ENCODE peak calls at places on chromosomes 16 and 17, in eight cellular contexts. One of them, this sample, is unnamed.

GRCh38 chr16:75580-76501 is 2.2 kb upstream of the MPG start:
- DNase-seq in A673: peak
- DNase-seq in IMR-90: peak
- DNase-seq in upper lobe of right lung: peak
- DNase-seq in upper lobe of left lung: peak
- DNase-seq in D721Med: no peak
- DNase-seq in activated CD8-positive, alpha-beta T cell treated with anti-CD3 and anti-CD28 coated beads for 36 hours: no peak
- DNase-seq in right lobe of liver: no peak
- DNase-seq in this sample: peak

GRCh38 chr17:15501788-15502187 is 34.4 kb upstream of the CDRT4 start:
- DNase-seq in A673: no peak
- DNase-seq in IMR-90: no peak
- DNase-seq in upper lobe of right lung: no peak
- DNase-seq in upper lobe of left lung: no peak
- DNase-seq in D721Med: no peak
- DNase-seq in activated CD8-positive, alpha-beta T cell treated with anti-CD3 and anti-CD28 coated beads for 36 hours: no peak
- DNase-seq in right lobe of liver: no peak
- DNase-seq in this sample: no peak

GRCh38 chr17:64328036-64328874 is 62.4 kb downstream of the PECAM1 start:
- DNase-seq in A673: peak
- DNase-seq in IMR-90: no peak
- DNase-seq in upper lobe of right lung: no peak
- DNase-seq in upper lobe of left lung: no peak
- DNase-seq in D721Med: no peak
- DNase-seq in activated CD8-positive, alpha-beta T cell treated with anti-CD3 and anti-CD28 coated beads for 36 hours: no peak
- DNase-seq in right lobe of liver: no peak
- DNase-seq in this sample: no peak

GRCh38 chr17:16322636-16323035 is 30.6 kb downstream of the CENPV start:
- DNase-seq in A673: no peak
- DNase-seq in IMR-90: peak
- DNase-seq in upper lobe of right lung: no peak
- DNase-seq in upper lobe of left lung: no peak
- DNase-seq in D721Med: no peak
- DNase-seq in activated CD8-positive, alpha-beta T cell treated with anti-CD3 and anti-CD28 coated beads for 36 hours: no peak
- DNase-seq in right lobe of liver: no peak
- DNase-seq in this sample: peak

GRCh38 chr16:68223072-68223471 is 12.9 kb downstream of the ESRP2 start:
- DNase-seq in A673: no peak
- DNase-seq in IMR-90: no peak
- DNase-seq in upper lobe of right lung: no peak
- DNase-seq in upper lobe of left lung: no peak
- DNase-seq in D721Med: no peak
- DNase-seq in activated CD8-positive, alpha-beta T cell treated with anti-CD3 and anti-CD28 coated beads for 36 hours: no peak
- DNase-seq in right lobe of liver: no peak
- DNase-seq in this sample: no peak

GRCh38 chr16:57826040-57826434 is 23.7 kb upstream of the KIFC3 start:
- DNase-seq in A673: no peak
- DNase-seq in IMR-90: no peak
- DNase-seq in upper lobe of right lung: no peak
- DNase-seq in upper lobe of left lung: no peak
- DNase-seq in D721Med: no peak
- DNase-seq in activated CD8-positive, alpha-beta T cell treated with anti-CD3 and anti-CD28 coated beads for 36 hours: no peak
- DNase-seq in right lobe of liver: no peak
- DNase-seq in this sample: no peak

GRCh38 chr17:49821916-49822315 is 26.0 kb downstream of the TAC4 start:
- DNase-seq in A673: no peak
- DNase-seq in IMR-90: no peak
- DNase-seq in upper lobe of right lung: no peak
- DNase-seq in upper lobe of left lung: no peak
- DNase-seq in D721Med: no peak
- DNase-seq in activated CD8-positive, alpha-beta T cell treated with anti-CD3 and anti-CD28 coated beads for 36 hours: no peak
- DNase-seq in right lobe of liver: no peak
- DNase-seq in this sample: no peak

GRCh38 chr17:78075011-78075410 is 53.5 kb downstream of the TMC6 start:
- DNase-seq in A673: no peak
- DNase-seq in IMR-90: no peak
- DNase-seq in upper lobe of right lung: no peak
- DNase-seq in upper lobe of left lung: peak
- DNase-seq in D721Med: no peak
- DNase-seq in activated CD8-positive, alpha-beta T cell treated with anti-CD3 and anti-CD28 coated beads for 36 hours: no peak
- DNase-seq in right lobe of liver: no peak
- DNase-seq in this sample: no peak

GRCh38 chr16:3578610-3579551 is 1.7 kb upstream of the NLRC3 start:
- DNase-seq in A673: no peak
- DNase-seq in IMR-90: no peak
- DNase-seq in upper lobe of right lung: no peak
- DNase-seq in upper lobe of left lung: no peak
- DNase-seq in D721Med: no peak
- DNase-seq in activated CD8-positive, alpha-beta T cell treated with anti-CD3 and anti-CD28 coated beads for 36 hours: peak
- DNase-seq in right lobe of liver: no peak
- DNase-seq in this sample: peak

GRCh38 chr16:23837553-23838308 is 1.9 kb downstream of the PRKCB start:
- DNase-seq in A673: no peak
- DNase-seq in IMR-90: no peak
- DNase-seq in upper lobe of right lung: no peak
- DNase-seq in upper lobe of left lung: no peak
- DNase-seq in D721Med: no peak
- DNase-seq in activated CD8-positive, alpha-beta T cell treated with anti-CD3 and anti-CD28 coated beads for 36 hours: peak
- DNase-seq in right lobe of liver: no peak
- DNase-seq in this sample: no peak

GRCh38 chr17:81322271-81323082 is 27.4 kb upstream of the SLC38A10 start:
- DNase-seq in A673: peak
- DNase-seq in IMR-90: no peak
- DNase-seq in upper lobe of right lung: no peak
- DNase-seq in upper lobe of left lung: peak
- DNase-seq in D721Med: peak
- DNase-seq in activated CD8-positive, alpha-beta T cell treated with anti-CD3 and anti-CD28 coated beads for 36 hours: peak
- DNase-seq in right lobe of liver: no peak
- DNase-seq in this sample: no peak

GRCh38 chr17:13806023-13806553 is 204.4 kb upstream of the HS3ST3A1 start:
- DNase-seq in A673: no peak
- DNase-seq in IMR-90: no peak
- DNase-seq in upper lobe of right lung: no peak
- DNase-seq in upper lobe of left lung: no peak
- DNase-seq in D721Med: no peak
- DNase-seq in activated CD8-positive, alpha-beta T cell treated with anti-CD3 and anti-CD28 coated beads for 36 hours: no peak
- DNase-seq in right lobe of liver: no peak
- DNase-seq in this sample: no peak

GRCh38 chr16:20393801-20394637 is 10.5 kb downstream of the PDILT start:
- DNase-seq in A673: no peak
- DNase-seq in IMR-90: no peak
- DNase-seq in upper lobe of right lung: no peak
- DNase-seq in upper lobe of left lung: no peak
- DNase-seq in D721Med: no peak
- DNase-seq in activated CD8-positive, alpha-beta T cell treated with anti-CD3 and anti-CD28 coated beads for 36 hours: no peak
- DNase-seq in right lobe of liver: peak
- DNase-seq in this sample: no peak

DNA sequence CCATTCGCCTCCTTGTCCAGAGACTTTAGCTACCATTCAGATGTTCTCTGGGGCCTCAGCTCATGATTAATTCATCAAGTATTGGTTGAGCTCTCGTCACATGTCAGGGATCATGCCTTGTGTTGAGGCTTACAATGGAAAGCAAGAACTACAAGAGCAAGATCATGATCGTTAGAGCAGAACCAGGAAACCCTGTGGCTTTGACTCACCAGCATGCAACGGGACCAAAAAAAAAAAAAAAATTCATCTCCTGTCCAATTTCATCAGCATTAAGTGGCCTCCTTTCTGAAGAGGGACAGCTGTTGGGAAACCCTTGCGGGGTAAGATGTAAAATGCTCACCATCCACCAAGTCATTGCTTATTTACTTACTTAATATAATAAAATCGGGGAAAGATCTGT is 12.1 kb upstream of the USP10 start:
- DNase-seq in A673: peak
- DNase-seq in IMR-90: peak
- DNase-seq in upper lobe of right lung: no peak
- DNase-seq in upper lobe of left lung: no peak
- DNase-seq in D721Med: no peak
- DNase-seq in activated CD8-positive, alpha-beta T cell treated with anti-CD3 and anti-CD28 coated beads for 36 hours: peak
- DNase-seq in right lobe of liver: no peak
- DNase-seq in this sample: peak
- TF ChIP-seq CTCF in A673: no peak
- TF ChIP-seq CTCF in IMR-90: no peak
- TF ChIP-seq CTCF in upper lobe of right lung: no peak
- TF ChIP-seq CTCF in upper lobe of left lung: no peak
- TF ChIP-seq CTCF in D721Med: no peak
- TF ChIP-seq CTCF in activated CD8-positive, alpha-beta T cell treated with anti-CD3 and anti-CD28 coated beads for 36 hours: no peak
- TF ChIP-seq CTCF in right lobe of liver: no peak
- TF ChIP-seq CTCF in this sample: no peak

GRCh38 chr16:77956231-77956630 is 66.1 kb upstream of the CLEC3A start:
- DNase-seq in A673: no peak
- DNase-seq in IMR-90: no peak
- DNase-seq in upper lobe of right lung: no peak
- DNase-seq in upper lobe of left lung: no peak
- DNase-seq in D721Med: no peak
- DNase-seq in activated CD8-positive, alpha-beta T cell treated with anti-CD3 and anti-CD28 coated beads for 36 hours: no peak
- DNase-seq in right lobe of liver: no peak
- DNase-seq in this sample: no peak

GRCh38 chr16:77949445-77949844 is 72.9 kb upstream of the CLEC3A start:
- DNase-seq in A673: no peak
- DNase-seq in IMR-90: no peak
- DNase-seq in upper lobe of right lung: no peak
- DNase-seq in upper lobe of left lung: no peak
- DNase-seq in D721Med: no peak
- DNase-seq in activated CD8-positive, alpha-beta T cell treated with anti-CD3 and anti-CD28 coated beads for 36 hours: no peak
- DNase-seq in right lobe of liver: no peak
- DNase-seq in this sample: no peak

GRCh38 chr16:77955127-77955526 is 67.2 kb upstream of the CLEC3A start:
- DNase-seq in A673: no peak
- DNase-seq in IMR-90: no peak
- DNase-seq in upper lobe of right lung: no peak
- DNase-seq in upper lobe of left lung: no peak
- DNase-seq in D721Med: no peak
- DNase-seq in activated CD8-positive, alpha-beta T cell treated with anti-CD3 and anti-CD28 coated beads for 36 hours: no peak
- DNase-seq in right lobe of liver: no peak
- DNase-seq in this sample: no peak

GRCh38 chr16:77946834-77947233 is 75.5 kb upstream of the CLEC3A start:
- DNase-seq in A673: no peak
- DNase-seq in IMR-90: peak
- DNase-seq in upper lobe of right lung: no peak
- DNase-seq in upper lobe of left lung: no peak
- DNase-seq in D721Med: no peak
- DNase-seq in activated CD8-positive, alpha-beta T cell treated with anti-CD3 and anti-CD28 coated beads for 36 hours: no peak
- DNase-seq in right lobe of liver: no peak
- DNase-seq in this sample: no peak

DNA sequence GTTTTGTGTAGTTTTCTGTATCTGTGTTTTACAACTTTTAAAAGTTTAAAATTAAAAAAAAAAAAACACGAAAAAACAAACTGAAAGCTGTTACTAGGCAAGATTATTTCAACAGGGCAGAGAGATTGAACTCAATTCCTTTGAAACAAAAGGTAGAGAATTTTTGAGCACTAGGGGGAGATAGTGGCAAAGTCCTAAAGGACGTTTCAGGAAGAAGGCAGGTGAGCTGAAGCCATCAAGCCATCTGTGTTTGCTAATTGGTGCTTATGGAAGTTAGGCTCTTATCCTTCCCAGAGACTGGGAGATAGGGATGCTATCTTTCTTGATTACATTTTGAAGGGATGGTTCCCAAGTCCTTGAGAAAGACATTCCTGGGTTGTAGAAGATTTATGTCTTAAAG is 70.6 kb upstream of the CLEC3A start:
- DNase-seq in A673: peak
- DNase-seq in IMR-90: no peak
- DNase-seq in upper lobe of right lung: no peak
- DNase-seq in upper lobe of left lung: no peak
- DNase-seq in D721Med: no peak
- DNase-seq in activated CD8-positive, alpha-beta T cell treated with anti-CD3 and anti-CD28 coated beads for 36 hours: no peak
- DNase-seq in right lobe of liver: no peak
- DNase-seq in this sample: no peak
- TF ChIP-seq CTCF in A673: peak
- TF ChIP-seq CTCF in IMR-90: no peak
- TF ChIP-seq CTCF in upper lobe of right lung: peak
- TF ChIP-seq CTCF in upper lobe of left lung: peak
- TF ChIP-seq CTCF in D721Med: peak
- TF ChIP-seq CTCF in activated CD8-positive, alpha-beta T cell treated with anti-CD3 and anti-CD28 coated beads for 36 hours: peak
- TF ChIP-seq CTCF in right lobe of liver: peak
- TF ChIP-seq CTCF in this sample: peak

DNA sequence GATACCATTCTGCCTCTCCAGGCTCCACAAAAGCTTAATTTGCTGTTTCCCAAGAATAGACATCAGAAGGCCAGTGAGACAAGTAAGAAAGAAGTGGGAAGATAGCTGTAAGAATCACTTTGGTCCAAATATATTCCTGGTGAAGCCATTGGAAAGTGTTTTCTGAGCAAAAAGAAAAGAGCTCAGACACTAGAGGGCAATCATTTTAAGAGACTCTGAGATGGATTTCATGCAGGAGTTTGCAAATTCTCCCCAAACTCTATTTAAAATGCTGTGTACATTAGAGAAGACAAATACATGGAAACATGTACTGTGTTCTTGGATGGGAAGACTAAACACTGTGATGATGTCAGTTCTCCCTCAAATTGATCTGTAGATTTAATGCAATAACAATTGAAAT is 8.0 kb upstream of the SLC6A2 start:
- DNase-seq in A673: no peak
- DNase-seq in IMR-90: no peak
- DNase-seq in upper lobe of right lung: no peak
- DNase-seq in upper lobe of left lung: no peak
- DNase-seq in D721Med: no peak
- DNase-seq in activated CD8-positive, alpha-beta T cell treated with anti-CD3 and anti-CD28 coated beads for 36 hours: no peak
- DNase-seq in right lobe of liver: no peak
- DNase-seq in this sample: no peak
- TF ChIP-seq CTCF in A673: no peak
- TF ChIP-seq CTCF in IMR-90: no peak
- TF ChIP-seq CTCF in upper lobe of right lung: no peak
- TF ChIP-seq CTCF in upper lobe of left lung: no peak
- TF ChIP-seq CTCF in D721Med: no peak
- TF ChIP-seq CTCF in activated CD8-positive, alpha-beta T cell treated with anti-CD3 and anti-CD28 coated beads for 36 hours: no peak
- TF ChIP-seq CTCF in right lobe of liver: no peak
- TF ChIP-seq CTCF in this sample: no peak

DNA sequence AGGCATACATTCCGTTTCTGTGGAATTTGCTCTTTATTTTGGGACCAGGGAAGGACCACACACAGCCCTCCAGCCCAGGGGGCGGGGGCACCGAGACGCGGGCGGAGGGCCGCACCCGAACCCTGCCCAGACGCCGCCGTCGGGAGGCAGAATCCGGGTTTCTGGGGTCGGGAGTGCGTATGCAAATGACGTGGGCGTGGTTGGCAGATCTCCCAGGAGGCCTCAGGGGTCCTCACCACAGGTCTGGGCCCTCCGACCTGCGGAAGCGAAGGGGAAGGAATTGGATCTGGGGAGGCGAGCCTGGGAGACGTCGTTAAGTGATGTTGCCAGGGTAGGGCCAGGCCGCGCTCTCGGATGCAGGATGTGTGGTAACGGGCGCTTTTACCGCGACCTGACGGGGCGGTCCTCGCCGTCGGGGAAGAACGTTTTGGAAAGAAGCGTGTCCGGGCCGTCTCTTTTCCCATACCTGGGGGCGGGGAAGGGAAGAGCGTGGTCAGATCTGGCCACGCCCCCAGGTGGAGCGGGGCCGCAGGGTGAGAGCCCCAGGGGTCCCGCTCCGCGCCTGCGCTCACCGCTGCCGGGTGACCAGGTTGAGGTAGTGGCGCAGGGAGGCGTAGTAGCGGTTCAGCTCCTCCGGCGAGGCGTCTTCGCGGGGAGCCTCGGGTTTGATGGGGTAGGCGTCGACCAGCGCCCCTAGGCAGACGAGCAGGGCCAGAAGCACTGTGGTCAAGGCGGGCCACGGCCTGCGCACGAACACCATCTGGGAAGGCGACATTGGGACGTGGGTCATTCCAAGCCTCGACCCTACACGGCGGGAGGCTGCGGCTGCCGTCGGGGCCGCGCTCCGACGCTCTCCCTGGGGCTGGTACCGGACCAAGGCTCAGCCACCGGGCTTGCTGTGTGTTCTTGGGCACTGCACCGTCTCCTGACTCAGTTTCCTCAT is 745 bp downstream of the PYY start:
- DNase-seq in A673: no peak
- DNase-seq in IMR-90: no peak
- DNase-seq in upper lobe of right lung: no peak
- DNase-seq in upper lobe of left lung: peak
- DNase-seq in D721Med: no peak
- DNase-seq in activated CD8-positive, alpha-beta T cell treated with anti-CD3 and anti-CD28 coated beads for 36 hours: no peak
- DNase-seq in right lobe of liver: no peak
- DNase-seq in this sample: no peak
- TF ChIP-seq CTCF in A673: no peak
- TF ChIP-seq CTCF in IMR-90: no peak
- TF ChIP-seq CTCF in upper lobe of right lung: no peak
- TF ChIP-seq CTCF in upper lobe of left lung: no peak
- TF ChIP-seq CTCF in D721Med: no peak
- TF ChIP-seq CTCF in activated CD8-positive, alpha-beta T cell treated with anti-CD3 and anti-CD28 coated beads for 36 hours: no peak
- TF ChIP-seq CTCF in right lobe of liver: no peak
- TF ChIP-seq CTCF in this sample: no peak

This sample was measured in astrocyte of the spinal cord.